ENCODE peak calls at places on chromosomes 16 and 17, in nine cellular contexts. B is RWPE1; L is AG04450; M is stimulated activated CD8-positive, alpha-beta memory T cell treated with anti-CD3 and anti-CD28 coated beads, Interleukin-7, amount 100 ng/mL, for 4 hours; D is NCI-H1694; G is activated T-cell treated with anti-CD3 and anti-CD28 coated beads for 1 hour; N is CD8-positive, alpha-beta T cell; T is KBM-7; I is activated naive CD4-positive, alpha-beta T cell. A is an unnamed sample.

GRCh38 chr16:81486555-81487061 is 42.0 kb downstream of the CMIP start:
- DNase-seq in B (no peak), L (no peak), M (no peak), D (no peak), G (no peak), N (no peak), T (no peak), I (no peak), A (no peak)

GRCh38 chr16:89925596-89926079 is 2.5 kb downstream of the TUBB3 start:
- DNase-seq in B (no peak), L (no peak), M (no peak), D (no peak), G (no peak), N (no peak), T (no peak), I (no peak), A (peak)

GRCh38 chr17:68061512-68062313 is 26.2 kb downstream of the KPNA2 start:
- DNase-seq in B (no peak), L (no peak), M (no peak), D (no peak), G (no peak), N (no peak), T (no peak), I (no peak), A (no peak)

GRCh38 chr16:69514366-69514765 is 51.4 kb upstream of the NFAT5 start:
- DNase-seq in B (no peak), L (no peak), M (no peak), D (no peak), G (no peak), N (no peak), T (no peak), I (no peak), A (no peak)

GRCh38 chr17:68624381-68624780 is 23.2 kb upstream of the FAM20A start:
- DNase-seq in B (peak), L (no peak), M (no peak), D (no peak), G (no peak), N (no peak), T (no peak), I (no peak), A (no peak)

GRCh38 chr16:71637398-71637797 is 11.4 kb downstream of the MARVELD3 start:
- DNase-seq in B (no peak), L (peak), M (no peak), D (no peak), G (no peak), N (no peak), T (no peak), I (no peak), A (no peak)

GRCh38 chr16:67441289-67441753 is 10.4 kb downstream of the HSD11B2 start:
- DNase-seq in B (no peak), L (no peak), M (no peak), D (peak), G (no peak), N (no peak), T (no peak), I (no peak), A (no peak)

GRCh38 chr17:58344791-58345157 is 7.2 kb downstream of the SUPT4H1 start:
- DNase-seq in B (no peak), L (no peak), M (peak), D (no peak), G (peak), N (peak), T (peak), I (peak), A (no peak)

GRCh38 chr16:11546522-11547485 is 39.9 kb downstream of the LITAF start:
- DNase-seq in B (no peak), L (peak), M (no peak), D (no peak), G (no peak), N (no peak), T (no peak), I (no peak), A (no peak)

GRCh38 chr17:35312790-35313711 is 60.4 kb downstream of the SLFN11 start:
- DNase-seq in B (peak), L (peak), M (peak), D (peak), G (peak), N (peak), T (peak), I (peak), A (peak)

GRCh38 chr16:84844049-84844350 is 24.2 kb downstream of the CRISPLD2 start:
- DNase-seq in B (no peak), L (no peak), M (no peak), D (peak), G (no peak), N (no peak), T (no peak), I (no peak), A (no peak)

GRCh38 chr17:46158323-46159296 is 34.6 kb downstream of the KANSL1 start:
- DNase-seq in B (no peak), L (no peak), M (no peak), D (peak), G (no peak), N (no peak), T (no peak), I (no peak), A (no peak)

GRCh38 chr17:62876063-62876462 is 67.9 kb upstream of the MARCHF10 start:
- DNase-seq in B (peak), L (no peak), M (no peak), D (no peak), G (no peak), N (no peak), T (no peak), I (no peak), A (no peak)

GRCh38 chr17:68288804-68289203 is 2.1 kb downstream of the SLC16A6 start:
- DNase-seq in B (no peak), L (no peak), M (no peak), D (no peak), G (no peak), N (peak), T (no peak), I (no peak), A (no peak)

GRCh38 chr16:70635356-70636016 is 10.9 kb upstream of the IL34 start:
- DNase-seq in B (peak), L (peak), M (no peak), D (no peak), G (no peak), N (no peak), T (no peak), I (no peak), A (no peak)

GRCh38 chr16:85316321-85316919 is 204.1 kb upstream of the CIBAR2 start:
- DNase-seq in B (no peak), L (no peak), M (no peak), D (peak), G (no peak), N (no peak), T (peak), I (peak), A (peak)

GRCh38 chr16:15772579-15773293 is 84.1 kb downstream of the MYH11 start:
- DNase-seq in B (no peak), L (no peak), M (no peak), D (no peak), G (no peak), N (no peak), T (no peak), I (no peak), A (no peak)

GRCh38 chr17:10034719-10035475 is 129.8 kb upstream of the RCVRN start:
- DNase-seq in B (no peak), L (no peak), M (no peak), D (no peak), G (no peak), N (no peak), T (no peak), I (no peak), A (no peak)

GRCh38 chr16:68091604-68092261 is 6.6 kb downstream of the NFATC3 start:
- DNase-seq in B (peak), L (no peak), M (no peak), D (no peak), G (no peak), N (no peak), T (peak), I (no peak), A (peak)

A was measured in OCI-M1.